ENCODE peak calls at places on chromosome 6, in five cellular contexts. Y is BE2C; Q is heart left ventricle; A is CD8-positive, alpha-beta memory T cell; W is H7. J is an unnamed sample.

GRCh38 chr6:126312013-126312665 is 27.8 kb upstream of the CENPW start:
- DNase-seq in Q (no peak), Y (peak), W (peak), A (no peak), J (no peak)

GRCh38 chr6:108383967-108384366 is 89.1 kb downstream of the AFG1L start:
- DNase-seq in Q (no peak), W (no peak), A (no peak), Y (no peak), J (no peak)

GRCh38 chr6:41558033-41558807 is 12.0 kb downstream of the FOXP4 start:
- DNase-seq in Y (no peak), A (no peak), Q (no peak), W (no peak), J (no peak)

GRCh38 chr6:10587694-10588392 is 66.7 kb downstream of the GCNT2 start:
- DNase-seq in Y (no peak), A (no peak), W (no peak), Q (peak), J (peak)

GRCh38 chr6:159877256-159877808 is 13.5 kb upstream of the MAS1 start:
- DNase-seq in Y (no peak), A (no peak), Q (no peak), W (no peak), J (no peak)

GRCh38 chr6:164005312-164005711 is 590.8 kb downstream of the QKI start:
- DNase-seq in Q (no peak), Y (no peak), W (no peak), A (no peak), J (no peak)

GRCh38 chr6:18265099-18265372 is 706 bp upstream of the DEK start:
- DNase-seq in W (no peak), Q (no peak), Y (no peak), A (no peak), J (no peak)

GRCh38 chr6:144662812-144663211 is 377.7 kb downstream of the UTRN start:
- DNase-seq in A (no peak), Q (no peak), W (no peak), Y (no peak), J (no peak)

GRCh38 chr6:152420696-152421095 is 216.5 kb downstream of the SYNE1 start:
- DNase-seq in W (no peak), Y (no peak), A (no peak), Q (no peak), J (no peak)

GRCh38 chr6:34947561-34947960 is 58.5 kb downstream of the ANKS1A start:
- DNase-seq in Y (no peak), A (no peak), W (no peak), Q (no peak), J (no peak)

GRCh38 chr6:41371461-41371991 is 36.1 kb downstream of the NCR2 start:
- DNase-seq in A (no peak), Q (peak), W (peak), Y (no peak), J (no peak)

GRCh38 chr6:24524801-24525200 is 30.0 kb downstream of the ALDH5A1 start:
- DNase-seq in Q (no peak), W (peak), A (peak), Y (peak), J (peak)

GRCh38 chr6:25041676-25042598 is 106.2 kb upstream of the RIPOR2 start:
- DNase-seq in A (peak), Q (no peak), Y (no peak), W (no peak), J (peak)

DNA sequence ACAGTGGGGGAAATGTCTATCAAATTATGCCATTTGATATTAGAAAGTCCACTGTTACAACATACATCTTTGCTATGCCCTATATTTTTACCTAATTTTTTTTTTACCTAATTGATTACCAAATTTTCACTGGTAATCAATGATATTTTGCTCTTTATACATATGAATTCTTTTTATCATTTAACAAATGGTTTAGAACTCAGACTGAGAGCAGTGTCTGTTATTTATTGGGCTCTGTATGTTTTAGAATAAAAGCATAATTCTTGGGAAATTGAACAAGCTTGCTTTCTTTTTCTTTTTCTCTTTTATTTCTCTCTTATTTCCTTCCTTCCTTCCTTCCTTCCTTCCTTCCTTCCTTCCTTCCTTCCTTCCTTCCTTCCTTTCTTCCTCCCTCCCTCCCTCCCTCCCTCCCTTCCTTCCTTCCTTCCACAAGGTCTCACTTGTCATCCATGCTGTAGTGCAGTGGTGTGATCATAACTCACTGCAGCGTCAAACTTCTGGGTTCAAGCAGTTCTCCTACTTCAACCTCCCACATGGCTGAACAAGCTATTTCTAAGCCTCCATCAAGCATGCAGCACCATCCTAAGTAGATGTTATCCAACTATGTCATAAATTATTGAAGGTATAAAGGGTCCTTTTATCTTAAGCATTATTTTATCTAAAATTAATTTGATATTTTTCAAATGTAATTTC is 911.7 kb upstream of the CITED2 start:
- DNase-seq in A (no peak), Q (no peak), W (no peak), Y (no peak), J (no peak)
- H3K4me3 ChIP-seq in A (no peak), Q (no peak), W (no peak), Y (no peak), J (no peak)

DNA sequence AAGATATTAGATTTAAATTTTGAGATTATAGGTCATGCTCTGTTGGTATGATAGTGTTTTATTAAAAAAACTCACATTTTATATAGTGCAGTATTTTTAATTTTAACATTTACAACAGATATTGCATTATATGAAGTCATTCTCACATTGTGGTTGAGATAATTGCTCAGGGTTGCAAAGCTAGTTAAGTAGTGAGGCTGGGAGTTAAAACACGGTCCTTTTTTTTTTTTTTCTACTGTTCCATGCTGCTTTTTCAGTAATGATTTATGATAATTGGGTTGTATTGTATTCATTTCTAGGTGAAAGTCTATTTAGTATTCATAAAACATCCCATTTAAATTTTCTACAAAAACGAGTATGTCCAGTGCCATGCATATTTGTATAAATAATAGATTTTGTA is 117.6 kb upstream of the EDN1 start:
- DNase-seq in W (no peak), A (no peak), Q (no peak), Y (no peak), J (no peak)
- H3K4me3 ChIP-seq in W (no peak), A (no peak), Q (no peak), Y (no peak), J (no peak)

GRCh38 chr6:96899019-96899418 is 1.3 kb upstream of the NDUFAF4 start:
- DNase-seq in Q (no peak), Y (no peak), W (peak), A (no peak), J (no peak)
- H3K4me3 ChIP-seq in Q (peak), Y (peak), W (no peak), A (no peak), J (no peak)

GRCh38 chr6:20931093-20931492 is 396.8 kb downstream of the CDKAL1 start:
- DNase-seq in W (no peak), Y (peak), Q (no peak), A (no peak), J (no peak)
- H3K4me3 ChIP-seq in W (no peak), Y (no peak), Q (no peak), A (no peak), J (no peak)